ENCODE peak calls at places on chromosomes 6 and 20, in six cellular contexts. M is tibial nerve, T is choroid plexus epithelial cell, I is coronary artery, G is bronchial epithelial cell, D is GM20000. B is an unnamed sample.

GRCh38 chr6:137697267-137697938 is 169.7 kb upstream of the TNFAIP3 start:
- DNase-seq in M (no peak), T (no peak), I (no peak), G (peak; percentile 57), D (no peak), B (no peak)

GRCh38 chr6:7723041-7723447 is 2.9 kb upstream of the BMP6 start:
- DNase-seq in M (peak; percentile 77), T (peak; percentile 93), I (no peak), G (peak; percentile 68), D (peak; percentile 69), B (no peak)

GRCh38 chr20:63235399-63235983 is at the start of gene BIRC7:
- DNase-seq in M (no peak), T (no peak), I (no peak), G (no peak), D (no peak), B (no peak)

GRCh38 chr6:145866449-145867401 is 52.1 kb upstream of the FBXO30 start:
- DNase-seq in M (no peak), T (no peak), I (no peak), G (no peak), D (peak; percentile 17), B (no peak)

GRCh38 chr6:117396228-117396627 is 29.5 kb downstream of the ROS1 start:
- DNase-seq in M (no peak), T (no peak), I (no peak), G (no peak), D (no peak), B (no peak)

GRCh38 chr6:97186416-97186999 is 96.5 kb downstream of the MMS22L start:
- DNase-seq in M (peak; percentile 36), T (peak; percentile 83), I (no peak), G (peak; percentile 57), D (peak; percentile 29), B (no peak)

GRCh38 chr6:52390361-52390727 is 28.4 kb downstream of the PAQR8 start:
- DNase-seq in M (no peak), T (peak; percentile 74), I (no peak), G (peak; percentile 76), D (peak; percentile 47), B (no peak)

GRCh38 chr6:17831135-17831534 is 124.4 kb upstream of the NUP153 start:
- DNase-seq in M (no peak), T (peak; percentile 31), I (no peak), G (no peak), D (no peak), B (no peak)

GRCh38 chr20:4449977-4450715 is 271.6 kb upstream of the PRND start:
- DNase-seq in M (no peak), T (peak; percentile 93), I (no peak), G (peak; percentile 57), D (no peak), B (no peak)

GRCh38 chr6:149508485-149508884 is 23.7 kb upstream of the ZC3H12D start:
- DNase-seq in M (no peak), T (peak; percentile 47), I (no peak), G (no peak), D (no peak), B (no peak)

GRCh38 chr6:139882234-139882633 is 507.8 kb upstream of the CITED2 start:
- DNase-seq in M (no peak), T (peak; percentile 70), I (no peak), G (no peak), D (no peak), B (no peak)

GRCh38 chr20:44584103-44584690 is 1.8 kb downstream of the PKIG start:
- DNase-seq in M (no peak), T (no peak), I (no peak), G (no peak), D (no peak), B (no peak)

GRCh38 chr20:30811896-30812671 is 445.4 kb upstream of the DEFB115 start:
- DNase-seq in M (no peak), T (peak; percentile 63), I (peak; percentile 84), G (peak; percentile 19), D (peak; percentile 45), B (no peak)

GRCh38 chr6:13803581-13803980 is 10.8 kb downstream of the MCUR1 start:
- DNase-seq in M (no peak), T (no peak), I (no peak), G (no peak), D (no peak), B (no peak)

GRCh38 chr20:21510414-21510971 is 3.4 kb downstream of the NKX2-2 start:
- DNase-seq in M (no peak), T (no peak), I (peak; percentile 21), G (no peak), D (peak; percentile 63), B (no peak)

GRCh38 chr6:157045831-157046454 is 268.8 kb downstream of the ARID1B start:
- DNase-seq in M (no peak), T (peak; percentile 78), I (no peak), G (peak; percentile 64), D (no peak), B (no peak)

GRCh38 chr6:48027704-48028435 is 83.1 kb downstream of the PTCHD4 start:
- DNase-seq in M (no peak), T (no peak), I (no peak), G (peak; percentile 46), D (no peak), B (no peak)

GRCh38 chr6:130681028-130681427 is 146.2 kb upstream of the SMLR1 start:
- DNase-seq in M (no peak), T (peak; percentile 58), I (no peak), G (peak; percentile 81), D (no peak), B (no peak)

GRCh38 chr6:138544521-138544920 is 45.2 kb upstream of the NHSL1 start:
- DNase-seq in M (no peak), T (peak; percentile 59), I (no peak), G (no peak), D (no peak), B (no peak)

GRCh38 chr6:135880066-135880972 is 28.8 kb downstream of the PDE7B start:
- DNase-seq in M (no peak), T (peak; percentile 91), I (no peak), G (no peak), D (peak; percentile 49), B (no peak)

GRCh38 chr20:48457261-48458002 is 370.4 kb downstream of the PREX1 start:
- DNase-seq in M (no peak), T (no peak), I (no peak), G (no peak), D (peak; percentile 50), B (no peak)

GRCh38 chr6:36545767-36546663 is 1.3 kb downstream of the STK38 start:
- DNase-seq in M (no peak), T (peak; percentile 50), I (no peak), G (no peak), D (peak; percentile 24), B (no peak)

GRCh38 chr6:2958802-2959201 is 12.6 kb downstream of the SERPINB6 start:
- DNase-seq in M (no peak), T (no peak), I (no peak), G (no peak), D (no peak), B (no peak)

GRCh38 chr6:34513628-34514027 is 42.5 kb downstream of the SPDEF start:
- DNase-seq in M (no peak), T (no peak), I (no peak), G (no peak), D (no peak), B (no peak)

DNA sequence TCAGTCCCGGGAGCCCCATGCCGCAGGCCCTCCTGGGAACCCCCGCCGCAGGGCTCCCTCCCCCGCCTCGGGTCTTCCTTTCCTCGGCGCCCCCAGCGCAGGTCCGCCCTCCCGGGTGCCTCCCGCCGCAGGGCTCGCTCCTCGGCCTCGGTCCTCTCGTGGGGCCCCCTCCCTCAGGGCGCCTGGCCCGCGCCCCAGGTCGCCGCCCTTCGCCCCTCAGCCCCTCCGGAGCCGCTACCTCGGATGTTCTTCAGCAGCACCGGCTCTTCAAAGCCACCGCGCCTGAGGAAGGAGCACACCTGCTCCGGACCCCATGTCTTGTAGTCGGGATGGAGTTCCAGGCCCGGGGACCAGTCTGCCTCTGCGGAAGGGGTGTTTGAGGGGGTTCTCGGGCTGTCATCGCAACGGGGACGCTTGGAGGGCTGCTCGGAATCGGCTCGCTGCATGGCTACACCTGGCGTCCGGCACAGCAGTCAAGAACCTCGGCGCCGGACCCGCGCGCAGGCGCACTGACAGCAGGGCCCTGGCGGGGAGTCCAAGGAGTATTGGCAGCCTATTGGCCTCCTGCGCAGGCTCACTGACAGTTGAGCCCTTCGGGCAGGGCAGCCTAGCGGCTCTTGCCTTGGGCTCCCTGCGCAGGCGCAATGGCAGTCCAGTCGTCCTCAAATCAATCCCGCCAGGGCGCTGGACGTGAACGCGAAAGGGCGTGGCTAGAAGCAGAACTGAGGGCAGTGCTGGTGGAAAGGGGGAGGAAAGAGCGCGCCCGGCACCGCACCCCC is at the start of gene SAMHD1:
- DNase-seq in M (peak; percentile 95), T (peak; percentile 99), I (peak; percentile 99), G (peak; percentile 88), D (peak; percentile 99), B (peak; percentile 88)
- TF ChIP-seq CTCF in M (peak; percentile 13), T (no peak), I (no peak), G (peak; percentile 8), D (no peak), B (no peak)

DNA sequence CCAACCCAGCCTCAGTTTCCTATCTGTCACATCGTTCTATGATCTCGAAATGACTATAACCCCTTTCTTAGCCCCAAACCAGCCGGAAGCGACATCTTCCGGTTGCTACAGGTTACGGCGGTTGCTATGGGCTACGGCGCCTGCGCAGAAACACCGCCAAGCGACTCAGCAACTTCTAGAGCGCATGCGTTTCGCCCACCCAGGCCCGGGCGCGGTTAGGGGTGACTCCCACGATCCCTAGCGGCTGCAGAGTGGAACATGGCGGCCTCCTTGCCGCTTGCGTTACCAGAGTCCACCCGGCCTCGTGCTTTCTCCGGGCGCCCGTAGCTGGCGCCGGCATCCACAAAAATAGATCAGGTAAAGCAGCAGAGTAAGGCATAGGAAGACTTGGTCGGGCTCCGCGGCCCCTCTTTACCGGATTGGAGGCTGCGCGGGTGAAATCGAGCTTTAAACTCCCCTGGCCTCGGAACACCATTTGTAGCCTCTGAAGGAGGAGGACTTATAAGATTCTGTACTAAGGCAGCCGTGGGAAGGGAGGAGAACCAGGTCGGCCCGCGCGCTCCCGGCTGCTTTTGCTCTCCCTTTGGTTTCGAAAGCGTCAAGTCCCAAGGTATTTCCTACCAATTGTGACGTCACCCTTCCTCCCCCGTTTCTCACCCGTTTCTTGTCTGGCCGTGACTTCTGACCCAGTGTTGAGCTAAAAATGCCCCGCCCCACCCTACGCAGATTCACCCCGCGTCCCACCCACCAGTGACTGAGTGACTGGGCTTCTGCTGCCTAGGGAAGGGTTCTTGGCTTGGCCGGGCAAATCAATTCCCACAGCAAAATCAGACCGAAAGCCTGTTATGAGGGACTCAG is 3.5 kb downstream of the SDCBP2 start:
- DNase-seq in M (peak; percentile 93), T (peak; percentile 98), I (peak; percentile 98), G (peak; percentile 93), D (peak; percentile 96), B (peak; percentile 92)
- TF ChIP-seq CTCF in M (peak; percentile 24), T (no peak), I (no peak), G (peak; percentile 31), D (no peak), B (peak; percentile 53)

DNA sequence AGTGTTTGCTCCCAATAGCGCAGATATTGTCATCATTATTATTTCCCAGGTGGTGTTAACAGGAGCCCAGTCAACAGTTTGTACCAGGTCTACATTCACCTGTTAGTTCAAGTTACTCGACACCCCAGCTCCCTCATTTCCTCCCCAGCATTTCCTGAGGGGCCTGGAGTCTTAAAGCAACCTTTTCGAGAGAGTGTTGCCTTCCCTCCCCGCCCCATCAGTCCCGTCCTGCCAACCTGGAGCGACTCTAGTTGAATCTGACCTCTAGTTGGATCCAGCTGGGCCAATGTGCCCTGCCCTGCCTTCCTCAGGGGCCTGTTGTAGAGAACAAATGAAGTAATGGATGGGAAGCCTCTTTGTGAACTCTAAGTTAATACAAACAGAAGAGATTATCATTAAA is 16.4 kb downstream of the GHRH start:
- DNase-seq in M (no peak), T (no peak), I (no peak), G (no peak), D (no peak), B (no peak)
- TF ChIP-seq CTCF in M (no peak), T (no peak), I (no peak), G (no peak), D (no peak), B (no peak)

GRCh38 chr20:40494238-40494637 is 194.8 kb downstream of the MAFB start:
- DNase-seq in M (no peak), T (no peak), I (peak; percentile 69), G (peak; percentile 21), D (no peak), B (no peak)
- TF ChIP-seq CTCF in M (no peak), T (no peak), I (no peak), G (no peak), D (no peak), B (no peak)

B was measured in thoracic aorta.